ENCODE peak calls at places on chromosome 1, in nine cellular contexts. V is B cell; R is HEK293T; A is foreskin fibroblast; T is stimulated activated CD8-positive, alpha-beta memory T cell treated with anti-CD3 and anti-CD28 coated beads, Interleukin-7, amount 100 ng/mL, for 1 hour; J is stimulated activated CD4-positive, alpha-beta T cell treated with anti-CD3 and anti-CD28 coated beads, TNF-alpha, amount 100 ng/mL, for 24 hours; L is NCI-H1092; Z is NB4; N is activated CD8-positive, alpha-beta T cell treated with anti-CD3 and anti-CD28 coated beads, Interleukin-2, amount 10 ng/mL, durations not matched to agents 7 days and 5 days. W is an unnamed sample.

GRCh38 chr1:212858461-212859265 is 588 bp downstream of the FLVCR1 start:
- DNase-seq in V (no peak), R (peak; percentile 46), A (peak; percentile 19), T (no peak), J (no peak), L (no peak), Z (peak; percentile 55), N (peak; percentile 39), W (peak; percentile 39)

GRCh38 chr1:186424539-186424938 is 36.4 kb downstream of the PDC start:
- DNase-seq in V (no peak), R (no peak), A (no peak), T (no peak), J (no peak), L (no peak), Z (no peak), N (no peak), W (no peak)

GRCh38 chr1:242425232-242425631 is 99.3 kb downstream of the PLD5 start:
- DNase-seq in V (no peak), R (no peak), A (no peak), T (no peak), J (no peak), L (no peak), Z (peak; percentile 34), N (no peak), W (no peak)

GRCh38 chr1:227449051-227449450 is 114.3 kb upstream of the ZNF678 start:
- DNase-seq in V (no peak), R (peak; percentile 65), A (peak; percentile 10), T (no peak), J (no peak), L (peak; percentile 33), Z (peak; percentile 64), N (peak; percentile 47), W (no peak)

GRCh38 chr1:149884433-149885363 is 14.7 kb upstream of the BOLA1 start:
- DNase-seq in V (peak; percentile 44), R (no peak), A (no peak), T (no peak), J (no peak), L (no peak), Z (peak; percentile 87), N (peak; percentile 67), W (peak; percentile 77)

GRCh38 chr1:88013485-88013884 is 670.6 kb upstream of the PKN2 start:
- DNase-seq in V (no peak), R (no peak), A (no peak), T (no peak), J (no peak), L (no peak), Z (no peak), N (no peak), W (no peak)

GRCh38 chr1:14369526-14370213 is 228.8 kb upstream of the KAZN start:
- DNase-seq in V (no peak), R (no peak), A (no peak), T (no peak), J (no peak), L (no peak), Z (no peak), N (no peak), W (no peak)

GRCh38 chr1:40508375-40509341 is at the start of gene EXO5:
- DNase-seq in V (peak; percentile 81), R (peak; percentile 51), A (peak; percentile 76), T (peak; percentile 66), J (peak; percentile 78), L (peak; percentile 72), Z (peak; percentile 90), N (peak; percentile 90), W (peak; percentile 89)

GRCh38 chr1:22204057-22204840 is 61.4 kb upstream of the WNT4 start:
- DNase-seq in V (no peak), R (no peak), A (no peak), T (no peak), J (no peak), L (no peak), Z (no peak), N (no peak), W (no peak)

GRCh38 chr1:244092293-244093264 is 41.5 kb downstream of the ZBTB18 start:
- DNase-seq in V (no peak), R (no peak), A (peak; percentile 41), T (no peak), J (no peak), L (no peak), Z (no peak), N (no peak), W (peak; percentile 52)

GRCh38 chr1:30914931-30915330 is 6.4 kb upstream of the SDC3 start:
- DNase-seq in V (no peak), R (no peak), A (no peak), T (no peak), J (no peak), L (no peak), Z (no peak), N (no peak), W (no peak)

GRCh38 chr1:219812491-219813221 is 115.7 kb downstream of the SLC30A10 start:
- DNase-seq in V (no peak), R (peak; percentile 79), A (peak; percentile 50), T (no peak), J (no peak), L (peak; percentile 80), Z (peak; percentile 61), N (peak; percentile 31), W (peak; percentile 76)

GRCh38 chr1:15714438-15715136 is 21.5 kb upstream of the SLC25A34 start:
- DNase-seq in V (no peak), R (no peak), A (peak; percentile 46), T (no peak), J (no peak), L (no peak), Z (no peak), N (no peak), W (no peak)

GRCh38 chr1:71559880-71560279 is 479.0 kb upstream of the ZRANB2 start:
- DNase-seq in V (no peak), R (no peak), A (no peak), T (no peak), J (no peak), L (no peak), Z (no peak), N (no peak), W (no peak)

GRCh38 chr1:234765672-234766071 is 155.7 kb upstream of the IRF2BP2 start:
- DNase-seq in V (no peak), R (no peak), A (no peak), T (no peak), J (no peak), L (no peak), Z (no peak), N (no peak), W (no peak)

GRCh38 chr1:236144446-236145150 is 2.3 kb downstream of the GPR137B start:
- DNase-seq in V (no peak), R (no peak), A (no peak), T (no peak), J (no peak), L (no peak), Z (no peak), N (no peak), W (no peak)

GRCh38 chr1:100891380-100891779 is 3.3 kb downstream of the EXTL2 start:
- DNase-seq in V (no peak), R (no peak), A (no peak), T (no peak), J (no peak), L (no peak), Z (no peak), N (no peak), W (no peak)

GRCh38 chr1:7526196-7526866 is 244.8 kb upstream of the VAMP3 start:
- DNase-seq in V (no peak), R (no peak), A (no peak), T (no peak), J (no peak), L (no peak), Z (no peak), N (no peak), W (no peak)

GRCh38 chr1:244054247-244054923 is 3.3 kb downstream of the ZBTB18 start:
- DNase-seq in V (no peak), R (no peak), A (no peak), T (no peak), J (no peak), L (no peak), Z (no peak), N (no peak), W (no peak)

GRCh38 chr1:66637146-66637545 is 103.2 kb downstream of the SGIP1 start:
- DNase-seq in V (no peak), R (no peak), A (no peak), T (no peak), J (no peak), L (no peak), Z (no peak), N (no peak), W (no peak)

GRCh38 chr1:170765712-170766330 is 101.9 kb downstream of the PRRX1 start:
- DNase-seq in V (no peak), R (peak; percentile 28), A (no peak), T (no peak), J (no peak), L (no peak), Z (peak; percentile 22), N (no peak), W (no peak)

GRCh38 chr1:213564215-213564659 is 423.5 kb upstream of the PROX1 start:
- DNase-seq in V (no peak), R (no peak), A (no peak), T (no peak), J (no peak), L (no peak), Z (peak; percentile 45), N (no peak), W (no peak)

GRCh38 chr1:165288301-165289120 is 68.0 kb downstream of the LMX1A start:
- DNase-seq in V (no peak), R (peak; percentile 51), A (no peak), T (no peak), J (no peak), L (peak; percentile 91), Z (peak; percentile 29), N (no peak), W (peak; percentile 76)

GRCh38 chr1:115654663-115655306 is 13.0 kb downstream of the VANGL1 start:
- DNase-seq in V (no peak), R (no peak), A (peak; percentile 10), T (no peak), J (no peak), L (no peak), Z (peak; percentile 52), N (no peak), W (no peak)

GRCh38 chr1:107622975-107623374 is 342.0 kb downstream of the VAV3 start:
- DNase-seq in V (no peak), R (no peak), A (peak; percentile 23), T (no peak), J (no peak), L (no peak), Z (no peak), N (no peak), W (no peak)

GRCh38 chr1:247177755-247178154 is 5.9 kb upstream of the ZNF124 start:
- DNase-seq in V (no peak), R (no peak), A (no peak), T (no peak), J (no peak), L (no peak), Z (no peak), N (no peak), W (no peak)

GRCh38 chr1:24409535-24409934 is 4.0 kb downstream of the STPG1 start:
- DNase-seq in V (no peak), R (no peak), A (peak; percentile 79), T (no peak), J (no peak), L (no peak), Z (no peak), N (no peak), W (no peak)

GRCh38 chr1:223490256-223490655 is 97.0 kb downstream of the CCDC185 start:
- DNase-seq in V (no peak), R (no peak), A (no peak), T (no peak), J (no peak), L (no peak), Z (no peak), N (no peak), W (no peak)

GRCh38 chr1:228166170-228166936 is 749 bp downstream of the IBA57 start:
- DNase-seq in V (peak; percentile 62), R (no peak), A (peak; percentile 62), T (peak; percentile 19), J (peak; percentile 31), L (peak; percentile 59), Z (peak; percentile 54), N (peak; percentile 69), W (peak; percentile 55)

GRCh38 chr1:89271616-89272015 is 1.0 kb downstream of the GBP5 start:
- DNase-seq in V (no peak), R (no peak), A (peak; percentile 4), T (no peak), J (no peak), L (no peak), Z (peak; percentile 42), N (no peak), W (no peak)

GRCh38 chr1:216936779-216937178 is 213.6 kb upstream of the ESRRG start:
- DNase-seq in V (no peak), R (no peak), A (no peak), T (no peak), J (no peak), L (no peak), Z (no peak), N (no peak), W (no peak)

W was measured in NCI-H345.